ENCODE peak calls at places on chromosomes 13 and 19, in nine cellular contexts. H is activated CD4-positive, alpha-beta T cell treated with anti-CD3 and anti-CD28 coated beads, Interleukin-2, amount 50 U/mL, for 1 hour; G is caudate nucleus; D is heart right ventricle; M is stimulated activated CD4-positive, alpha-beta T cell treated with anti-CD3 and anti-CD28 coated beads, Interleukin-2, amount 100 ng/mL, for 48 hours; R is H7; T is NCI-H187; X is foreskin fibroblast; A is NCI-H774. V is an unnamed sample.

GRCh38 chr13:86974995-86975328 is 696.2 kb upstream of the SLITRK5 start:
- DNase-seq in H (no peak), G (no peak), D (no peak), M (no peak), R (peak; percentile 6), T (no peak), X (no peak), A (no peak), V (no peak)

GRCh38 chr19:16637535-16637934 is 9.5 kb upstream of the MED26 start:
- DNase-seq in H (no peak), G (no peak), D (no peak), M (no peak), R (no peak), T (no peak), X (no peak), A (no peak), V (no peak)

GRCh38 chr19:44163789-44164188 is 1.1 kb upstream of the ZNF226 start:
- DNase-seq in H (no peak), G (no peak), D (no peak), M (no peak), R (no peak), T (no peak), X (no peak), A (no peak), V (no peak)

GRCh38 chr19:45103200-45103624 is 10.2 kb downstream of the PPP1R37 start:
- DNase-seq in H (peak; percentile 43), G (peak; percentile 34), D (no peak), M (no peak), R (peak; percentile 70), T (no peak), X (peak; percentile 37), A (no peak), V (no peak)

GRCh38 chr13:31982540-31982939 is 49.0 kb upstream of the FRY start:
- DNase-seq in H (no peak), G (peak; percentile 1), D (peak; percentile 47), M (no peak), R (no peak), T (no peak), X (peak; percentile 91), A (peak; percentile 74), V (peak; percentile 89)

GRCh38 chr13:67061750-67062149 is 168.4 kb downstream of the PCDH9 start:
- DNase-seq in H (no peak), G (peak; percentile 35), D (no peak), M (no peak), R (no peak), T (no peak), X (no peak), A (no peak), V (no peak)

GRCh38 chr13:41456768-41457588 is at the start of gene RGCC:
- DNase-seq in H (peak; percentile 98), G (peak; percentile 59), D (peak; percentile 83), M (peak; percentile 91), R (peak; percentile 95), T (no peak), X (peak; percentile 59), A (peak; percentile 15), V (peak; percentile 89)

GRCh38 chr19:7851623-7852500 is 21.8 kb downstream of the EVI5L start:
- DNase-seq in H (no peak), G (peak; percentile 92), D (no peak), M (no peak), R (peak; percentile 65), T (no peak), X (no peak), A (no peak), V (peak; percentile 79)

GRCh38 chr19:52993342-52994178 is 20.2 kb upstream of the ERVV-1 start:
- DNase-seq in H (peak; percentile 73), G (peak; percentile 67), D (peak; percentile 83), M (peak; percentile 57), R (peak; percentile 93), T (no peak), X (peak; percentile 75), A (no peak), V (peak; percentile 82)

GRCh38 chr19:6800991-6801396 is 28.5 kb downstream of the VAV1 start:
- DNase-seq in H (no peak), G (no peak), D (no peak), M (no peak), R (no peak), T (no peak), X (peak; percentile 2), A (peak; percentile 40), V (no peak)

GRCh38 chr19:52896431-52897148 is 845 bp downstream of the ZNF320 start:
- DNase-seq in H (no peak), G (no peak), D (peak; percentile 23), M (no peak), R (peak; percentile 49), T (no peak), X (no peak), A (peak; percentile 3), V (peak; percentile 45)

GRCh38 chr13:96958286-96958891 is 35.9 kb downstream of the OXGR1 start:
- DNase-seq in H (no peak), G (peak; percentile 20), D (no peak), M (no peak), R (peak; percentile 18), T (no peak), X (peak; percentile 22), A (peak; percentile 25), V (no peak)

GRCh38 chr19:19749332-19750130 is 16.6 kb upstream of the ZNF14 start:
- DNase-seq in H (no peak), G (no peak), D (no peak), M (no peak), R (peak; percentile 44), T (no peak), X (no peak), A (no peak), V (peak; percentile 54)

GRCh38 chr13:28636078-28636477 is 22.9 kb upstream of the POMP start:
- DNase-seq in H (no peak), G (no peak), D (no peak), M (no peak), R (no peak), T (no peak), X (peak; percentile 66), A (no peak), V (no peak)

GRCh38 chr19:35306473-35307246 is 14.7 kb downstream of the MAG start:
- DNase-seq in H (no peak), G (no peak), D (no peak), M (no peak), R (peak; percentile 85), T (no peak), X (no peak), A (no peak), V (peak; percentile 22)

GRCh38 chr19:5624154-5624663 is 1.3 kb downstream of the SAFB start:
- DNase-seq in H (peak; percentile 18), G (no peak), D (peak; percentile 33), M (no peak), R (peak; percentile 54), T (no peak), X (no peak), A (no peak), V (no peak)

GRCh38 chr19:17352608-17353280 is 15.4 kb downstream of the GTPBP3 start:
- DNase-seq in H (no peak), G (no peak), D (no peak), M (no peak), R (peak; percentile 64), T (no peak), X (no peak), A (no peak), V (no peak)

GRCh38 chr19:31338069-31338767 is 11.0 kb downstream of the TSHZ3 start:
- DNase-seq in H (peak; percentile 13), G (no peak), D (peak; percentile 44), M (no peak), R (peak; percentile 87), T (no peak), X (peak; percentile 39), A (no peak), V (no peak)

GRCh38 chr19:5627395-5627904 is 4.6 kb downstream of the SAFB start:
- DNase-seq in H (no peak), G (peak; percentile 65), D (peak; percentile 40), M (peak; percentile 33), R (no peak), T (no peak), X (peak; percentile 51), A (no peak), V (peak; percentile 84)

GRCh38 chr13:94408300-94409036 is 71.0 kb downstream of the DCT start:
- DNase-seq in H (no peak), G (no peak), D (no peak), M (no peak), R (no peak), T (no peak), X (no peak), A (no peak), V (no peak)

GRCh38 chr19:44696939-44697669 is 1.8 kb upstream of the CEACAM16 start:
- DNase-seq in H (no peak), G (no peak), D (no peak), M (no peak), R (peak; percentile 71), T (no peak), X (no peak), A (peak; percentile 24), V (peak; percentile 53)

GRCh38 chr13:94992277-94992989 is 280.1 kb upstream of the SOX21 start:
- DNase-seq in H (no peak), G (no peak), D (no peak), M (no peak), R (no peak), T (no peak), X (no peak), A (no peak), V (no peak)

GRCh38 chr13:91621161-91621560 is 222.7 kb downstream of the GPC5 start:
- DNase-seq in H (no peak), G (no peak), D (no peak), M (no peak), R (no peak), T (no peak), X (no peak), A (no peak), V (no peak)

GRCh38 chr19:13089139-13089856 is 13.4 kb downstream of the LYL1 start:
- DNase-seq in H (peak; percentile 31), G (no peak), D (no peak), M (no peak), R (peak; percentile 94), T (no peak), X (no peak), A (no peak), V (no peak)

GRCh38 chr19:1992759-1993260 is 22.7 kb downstream of the BTBD2 start:
- DNase-seq in H (peak; percentile 31), G (no peak), D (no peak), M (peak; percentile 23), R (peak; percentile 99), T (no peak), X (no peak), A (no peak), V (no peak)

GRCh38 chr19:1217366-1217765 is 11.8 kb downstream of the STK11 start:
- DNase-seq in H (no peak), G (no peak), D (no peak), M (no peak), R (no peak), T (no peak), X (no peak), A (no peak), V (no peak)

GRCh38 chr19:21922276-21922675 is 86.3 kb upstream of the ZNF43 start:
- DNase-seq in H (no peak), G (no peak), D (no peak), M (no peak), R (no peak), T (no peak), X (no peak), A (no peak), V (no peak)

GRCh38 chr13:52599853-52600603 is 42.2 kb upstream of the HNRNPA1L2 start:
- DNase-seq in H (no peak), G (no peak), D (peak; percentile 25), M (no peak), R (peak; percentile 90), T (peak; percentile 77), X (no peak), A (peak; percentile 22), V (peak; percentile 77)

GRCh38 chr19:19379527-19379926 is 25.9 kb upstream of the GATAD2A start:
- DNase-seq in H (no peak), G (no peak), D (no peak), M (no peak), R (no peak), T (no peak), X (no peak), A (no peak), V (no peak)

GRCh38 chr19:10692673-10693264 is 8.5 kb upstream of the QTRT1 start:
- DNase-seq in H (no peak), G (no peak), D (no peak), M (no peak), R (peak; percentile 72), T (no peak), X (no peak), A (no peak), V (no peak)

GRCh38 chr19:57434386-57435061 is 601 bp upstream of the ZNF749 start:
- DNase-seq in H (no peak), G (no peak), D (no peak), M (no peak), R (no peak), T (no peak), X (peak; percentile 29), A (no peak), V (no peak)

V was measured in left lung.